ENCODE peak calls at places on chromosomes 12 and 14, in eight cellular contexts. C, B, A, D, T, F, I and X are unnamed samples.

GRCh38 chr12:120332523-120332922 is 4.9 kb upstream of the PLA2G1B start:
- DNase-seq in C (no peak), B (no peak), A (no peak), D (no peak), T (no peak), F (no peak), I (no peak), X (no peak)

GRCh38 chr12:121534495-121535148 is 46.2 kb downstream of the KDM2B start:
- DNase-seq in C (no peak), B (no peak), A (no peak), D (peak; percentile 44), T (no peak), F (no peak), I (no peak), X (no peak)

GRCh38 chr12:130947028-130947427 is 6.7 kb upstream of the ADGRD1 start:
- DNase-seq in C (no peak), B (no peak), A (no peak), D (no peak), T (no peak), F (no peak), I (no peak), X (no peak)

GRCh38 chr14:31961881-31962280 is 115.2 kb upstream of the ARHGAP5 start:
- DNase-seq in C (no peak), B (no peak), A (no peak), D (no peak), T (no peak), F (no peak), I (no peak), X (no peak)

GRCh38 chr12:46507766-46508165 is 135.2 kb upstream of the SLC38A2 start:
- DNase-seq in C (no peak), B (no peak), A (no peak), D (no peak), T (no peak), F (no peak), I (no peak), X (no peak)

GRCh38 chr12:25491396-25491948 is 61.6 kb downstream of the LMNTD1 start:
- DNase-seq in C (no peak), B (no peak), A (no peak), D (no peak), T (no peak), F (no peak), I (no peak), X (no peak)

GRCh38 chr14:30227871-30228270 is 300.2 kb upstream of the PRKD1 start:
- DNase-seq in C (peak; percentile 55), B (peak; percentile 75), A (no peak), D (peak; percentile 56), T (no peak), F (peak; percentile 81), I (peak; percentile 50), X (no peak)

GRCh38 chr14:60512952-60513554 is 4.1 kb downstream of the SIX6 start:
- DNase-seq in C (no peak), B (no peak), A (no peak), D (no peak), T (no peak), F (no peak), I (no peak), X (no peak)

GRCh38 chr12:4169522-4169921 is 104.0 kb upstream of the CCND2 start:
- DNase-seq in C (no peak), B (no peak), A (no peak), D (peak; percentile 41), T (no peak), F (no peak), I (no peak), X (no peak)

GRCh38 chr12:112868459-112869041 is 38.2 kb upstream of the OAS1 start:
- DNase-seq in C (no peak), B (no peak), A (no peak), D (no peak), T (no peak), F (no peak), I (no peak), X (no peak)

GRCh38 chr12:46206471-46206870 is 62.4 kb downstream of the SLC38A1 start:
- DNase-seq in C (no peak), B (no peak), A (no peak), D (no peak), T (no peak), F (no peak), I (no peak), X (no peak)

GRCh38 chr14:104443391-104444158 is 136.0 kb upstream of the C14orf180 start:
- DNase-seq in C (peak; percentile 11), B (no peak), A (no peak), D (no peak), T (no peak), F (no peak), I (no peak), X (no peak)

GRCh38 chr14:26427059-26427458 is 170.8 kb downstream of the NOVA1 start:
- DNase-seq in C (no peak), B (peak; percentile 58), A (no peak), D (no peak), T (no peak), F (no peak), I (no peak), X (no peak)

GRCh38 chr14:105203057-105203494 is 22.0 kb upstream of the NUDT14 start:
- DNase-seq in C (peak; percentile 87), B (peak; percentile 55), A (no peak), D (peak; percentile 82), T (peak; percentile 60), F (peak; percentile 58), I (peak; percentile 66), X (peak; percentile 78)

GRCh38 chr12:62643470-62643869 is 176.8 kb downstream of the MON2 start:
- DNase-seq in C (no peak), B (no peak), A (no peak), D (no peak), T (no peak), F (peak; percentile 10), I (no peak), X (no peak)

GRCh38 chr14:51071851-51072250 is 23.1 kb downstream of the TRIM9 start:
- DNase-seq in C (no peak), B (no peak), A (no peak), D (no peak), T (no peak), F (no peak), I (no peak), X (no peak)

GRCh38 chr14:54698501-54698900 is 131.6 kb downstream of the SAMD4A start:
- DNase-seq in C (no peak), B (no peak), A (no peak), D (no peak), T (no peak), F (no peak), I (no peak), X (no peak)

GRCh38 chr14:93708800-93709199 is 79.5 kb downstream of the PRIMA1 start:
- DNase-seq in C (no peak), B (no peak), A (no peak), D (no peak), T (no peak), F (no peak), I (no peak), X (no peak)

GRCh38 chr14:58362798-58363412 is 32.8 kb upstream of the TOMM20L start:
- DNase-seq in C (no peak), B (peak; percentile 28), A (peak; percentile 21), D (no peak), T (peak; percentile 37), F (peak; percentile 17), I (no peak), X (peak; percentile 41)

GRCh38 chr12:12445165-12445881 is 88.4 kb downstream of the BORCS5 start:
- DNase-seq in C (no peak), B (no peak), A (no peak), D (no peak), T (no peak), F (no peak), I (no peak), X (no peak)
- TF ChIP-seq POLR2A in C (no peak), B (no peak), A (no peak), D (no peak), T (no peak), F (no peak), I (no peak), X (no peak)

DNA sequence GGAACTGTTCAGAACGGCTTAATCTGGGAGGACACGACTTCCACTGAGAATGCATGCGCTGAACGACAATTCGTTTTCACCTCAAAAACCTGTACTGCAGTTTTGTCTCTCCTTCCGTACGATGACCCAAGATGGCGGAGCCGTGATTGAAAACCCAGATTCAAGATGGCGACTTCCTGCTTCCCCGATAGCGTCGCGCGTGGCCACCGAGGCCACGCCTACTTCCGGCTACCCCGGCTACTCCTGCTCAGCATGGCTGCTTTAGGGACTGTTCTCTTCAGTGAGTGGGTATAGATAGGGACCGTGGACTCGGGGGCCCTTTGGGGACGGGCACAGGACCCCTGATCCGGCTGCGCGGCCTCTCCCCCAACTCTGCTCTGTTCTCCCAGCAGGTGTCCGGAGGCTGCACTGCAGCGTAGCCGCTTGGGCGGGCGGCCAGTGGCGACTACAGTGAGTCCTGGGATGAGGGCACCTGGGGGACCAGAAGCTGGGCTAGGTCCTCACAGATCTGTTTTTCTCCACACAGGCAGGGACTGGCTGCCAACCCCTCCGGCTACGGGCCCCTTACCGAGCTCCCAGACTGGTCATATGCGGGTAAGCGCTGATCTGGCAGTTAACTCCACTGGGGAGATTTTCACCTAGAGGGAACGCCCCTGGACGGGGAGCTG is at the start of gene MRPL52:
- DNase-seq in C (peak; percentile 91), B (peak; percentile 84), A (peak; percentile 82), D (peak; percentile 88), T (peak; percentile 93), F (peak; percentile 87), I (peak; percentile 92), X (peak; percentile 93)
- TF ChIP-seq POLR2A in C (no peak), B (peak; percentile 87), A (peak; percentile 76), D (peak; percentile 59), T (peak; percentile 87), F (peak; percentile 85), I (no peak), X (peak; percentile 66)

DNA sequence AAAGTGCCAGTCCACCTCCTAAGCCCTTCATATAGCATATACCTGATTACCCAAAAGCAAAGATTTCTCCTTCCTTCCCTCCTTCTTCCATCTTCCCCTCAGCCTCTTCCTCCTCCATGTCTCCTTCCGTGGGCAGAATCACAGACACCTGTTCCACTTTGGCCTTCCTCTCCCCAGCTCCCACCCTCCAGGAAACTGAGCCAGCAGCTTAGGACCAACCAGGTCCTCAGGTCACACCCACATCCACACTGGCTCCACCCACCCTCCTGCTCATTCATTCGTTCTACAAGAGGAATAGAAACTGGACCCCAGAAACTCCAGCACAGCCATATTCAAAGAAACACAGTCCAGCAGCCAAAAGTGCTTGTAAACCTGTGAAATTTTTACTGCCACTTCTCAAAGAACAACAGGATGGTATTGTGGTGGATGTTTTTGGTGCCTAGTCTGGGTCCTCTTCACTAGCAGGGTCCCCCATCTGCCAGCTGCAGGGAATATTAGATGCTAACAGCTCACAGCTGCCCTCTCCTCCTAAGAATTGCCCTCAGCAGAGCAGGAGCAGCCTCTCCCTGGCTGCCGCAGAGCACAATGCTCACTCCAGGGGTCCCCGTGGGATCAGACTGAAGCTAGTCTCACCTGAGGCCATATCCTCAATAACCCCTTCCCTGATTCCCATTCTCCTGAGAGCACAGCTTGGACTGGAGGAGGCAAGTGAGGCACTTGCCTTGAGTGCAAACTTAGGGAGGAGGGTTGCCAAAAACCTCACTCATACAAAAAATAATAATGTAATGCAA is 18.4 kb downstream of the CMKLR1 start:
- DNase-seq in C (no peak), B (no peak), A (no peak), D (no peak), T (peak; percentile 51), F (no peak), I (no peak), X (no peak)
- TF ChIP-seq POLR2A in C (no peak), B (no peak), A (no peak), D (no peak), T (no peak), F (no peak), I (no peak), X (no peak)

GRCh38 chr12:32400114-32400672 is 835 bp downstream of the FGD4 start:
- DNase-seq in C (no peak), B (peak; percentile 36), A (peak; percentile 7), D (no peak), T (no peak), F (no peak), I (no peak), X (no peak)
- TF ChIP-seq POLR2A in C (no peak), B (no peak), A (no peak), D (no peak), T (no peak), F (no peak), I (no peak), X (no peak)